ENCODE peak calls at places on chromosomes 13 and 19, in seven cellular contexts. G is GM23338; S is CD8-positive, alpha-beta T cell; W is fibroblast of mammary gland; C is psoas muscle; O is neural crest cell; Q is tibial artery. V is an unnamed sample.

GRCh38 chr13:79149210-79149609 is 256.8 kb downstream of the RBM26 start:
- DNase-seq in W (no peak), S (no peak), O (no peak), C (no peak), Q (no peak), G (no peak), V (no peak)

GRCh38 chr13:102234618-102235017 is 167.2 kb downstream of the FGF14 start:
- DNase-seq in S (no peak), W (peak), O (no peak), Q (no peak), C (no peak), G (no peak), V (no peak)

GRCh38 chr19:47427241-47428176 is 8.2 kb upstream of the MEIS3 start:
- DNase-seq in O (peak), W (peak), G (peak), Q (no peak), C (no peak), S (peak), V (peak)

GRCh38 chr19:58330458-58330857 is 3.7 kb downstream of the ZSCAN22 start:
- DNase-seq in C (no peak), W (peak), Q (no peak), O (no peak), S (no peak), G (peak), V (no peak)

GRCh38 chr13:36346222-36347083 is at the start of gene SPART:
- DNase-seq in G (peak), O (peak), C (peak), S (peak), Q (peak), W (peak), V (peak)

GRCh38 chr19:1130801-1131717 is 27.3 kb downstream of the GPX4 start:
- DNase-seq in O (no peak), Q (peak), C (no peak), G (no peak), S (peak), W (no peak), V (no peak)

GRCh38 chr13:65368832-65369231 is 1861.3 kb downstream of the PCDH9 start:
- DNase-seq in C (no peak), S (no peak), O (no peak), W (no peak), Q (no peak), G (no peak), V (no peak)

GRCh38 chr19:58328999-58329398 is 2.2 kb downstream of the ZSCAN22 start:
- DNase-seq in O (peak), C (no peak), W (no peak), Q (no peak), G (peak), S (no peak), V (no peak)

GRCh38 chr19:35046461-35046860 is 4.9 kb downstream of the HPN start:
- DNase-seq in C (no peak), O (no peak), S (no peak), W (no peak), Q (no peak), G (no peak), V (no peak)

GRCh38 chr13:46031581-46032263 is 20.8 kb downstream of the ZC3H13 start:
- DNase-seq in W (peak), C (no peak), G (no peak), Q (no peak), S (no peak), O (no peak), V (no peak)

GRCh38 chr19:3506384-3507340 is 551 bp downstream of the FZR1 start:
- DNase-seq in S (no peak), W (no peak), Q (peak), C (peak), G (peak), O (no peak), V (no peak)

GRCh38 chr13:98813993-98814392 is 61.5 kb upstream of the SLC15A1 start:
- DNase-seq in G (no peak), C (no peak), O (no peak), Q (no peak), S (no peak), W (peak), V (no peak)

GRCh38 chr13:92806215-92806614 is 420.4 kb upstream of the GPC6 start:
- DNase-seq in W (peak), S (no peak), G (no peak), Q (no peak), O (no peak), C (no peak), V (no peak)

GRCh38 chr13:83798731-83799130 is 83.5 kb downstream of the SLITRK1 start:
- DNase-seq in Q (no peak), C (no peak), G (no peak), W (peak), S (no peak), O (no peak), V (no peak)

GRCh38 chr13:113647351-113648217 is 10.4 kb downstream of the ATP4B start:
- DNase-seq in Q (peak), S (no peak), W (peak), G (no peak), O (no peak), C (peak), V (peak)

GRCh38 chr13:48163066-48163465 is 68.2 kb upstream of the MED4 start:
- DNase-seq in O (no peak), G (no peak), W (no peak), Q (no peak), S (no peak), C (no peak), V (no peak)

GRCh38 chr13:38814331-38814730 is 127.5 kb downstream of the FREM2 start:
- DNase-seq in O (no peak), Q (no peak), S (no peak), W (no peak), G (no peak), C (no peak), V (no peak)

GRCh38 chr19:38114651-38115050 is 109.4 kb downstream of the DPF1 start:
- DNase-seq in Q (no peak), G (no peak), O (no peak), S (no peak), W (no peak), C (no peak), V (no peak)

GRCh38 chr19:29807870-29808405 is 3.9 kb upstream of the CCNE1 start:
- DNase-seq in Q (no peak), S (no peak), W (no peak), C (peak), O (no peak), G (no peak), V (no peak)

GRCh38 chr19:18225702-18226468 is at the start of gene PDE4C:
- DNase-seq in W (no peak), G (peak), O (no peak), C (peak), Q (no peak), S (no peak), V (no peak)

GRCh38 chr13:43072394-43072793 is 49.0 kb downstream of the DNAJC15 start:
- DNase-seq in S (no peak), O (no peak), Q (peak), W (peak), C (peak), G (peak), V (no peak)

GRCh38 chr13:75792526-75793187 is 156.5 kb downstream of the LMO7 start:
- DNase-seq in Q (no peak), O (no peak), C (no peak), W (no peak), G (no peak), S (no peak), V (no peak)

GRCh38 chr19:7685546-7686445 is 5.2 kb downstream of the TRAPPC5 start:
- DNase-seq in G (no peak), S (no peak), Q (no peak), O (peak), W (no peak), C (no peak), V (no peak)

GRCh38 chr13:99380921-99381645 is 73.9 kb upstream of the GPR183 start:
- DNase-seq in C (no peak), O (no peak), Q (no peak), G (no peak), W (no peak), S (peak), V (no peak)

GRCh38 chr13:98089246-98089645 is 53.6 kb upstream of the FARP1 start:
- DNase-seq in C (no peak), W (peak), Q (no peak), G (no peak), S (no peak), O (no peak), V (no peak)

GRCh38 chr13:20713014-20713376 is 9.5 kb downstream of the IL17D start:
- DNase-seq in S (no peak), W (no peak), O (no peak), G (peak), C (no peak), Q (no peak), V (no peak)

GRCh38 chr13:72458701-72459100 is 268.7 kb downstream of the MZT1 start:
- DNase-seq in W (peak), C (no peak), G (peak), O (no peak), S (no peak), Q (no peak), V (no peak)

GRCh38 chr19:28966737-28967401 is 246.1 kb downstream of the UQCRFS1 start:
- DNase-seq in Q (no peak), W (no peak), G (no peak), S (no peak), C (no peak), O (no peak), V (no peak)

GRCh38 chr13:99977334-99977911 is 4.2 kb upstream of the ZIC2 start:
- DNase-seq in O (no peak), Q (no peak), C (no peak), S (no peak), W (no peak), G (no peak), V (no peak)

GRCh38 chr13:66532146-66532545 is 698.0 kb downstream of the PCDH9 start:
- DNase-seq in S (no peak), C (no peak), G (no peak), O (no peak), Q (no peak), W (peak), V (no peak)

GRCh38 chr19:30688696-30689095 is 316.5 kb downstream of the ZNF536 start:
- DNase-seq in C (no peak), W (no peak), G (no peak), S (no peak), Q (no peak), O (no peak), V (no peak)

GRCh38 chr13:42333613-42334328 is 61.8 kb downstream of the AKAP11 start:
- DNase-seq in S (no peak), G (peak), C (no peak), O (no peak), W (peak), Q (no peak), V (no peak)

GRCh38 chr19:51691122-51692064 is 1.7 kb upstream of the SPACA6 start:
- DNase-seq in O (no peak), S (no peak), W (peak), Q (no peak), G (peak), C (no peak), V (no peak)

GRCh38 chr19:34273121-34273845 is 18.9 kb downstream of the GARRE1 start:
- DNase-seq in O (no peak), S (no peak), G (no peak), C (no peak), W (no peak), Q (no peak), V (no peak)

GRCh38 chr19:17784201-17785008 is 10.5 kb upstream of the B3GNT3 start:
- DNase-seq in O (peak), Q (peak), W (peak), S (peak), G (peak), C (no peak), V (peak)

GRCh38 chr13:75537401-75538365 is at the start of gene COMMD6:
- DNase-seq in G (peak), C (peak), Q (peak), S (peak), O (peak), W (peak), V (peak)

DNA sequence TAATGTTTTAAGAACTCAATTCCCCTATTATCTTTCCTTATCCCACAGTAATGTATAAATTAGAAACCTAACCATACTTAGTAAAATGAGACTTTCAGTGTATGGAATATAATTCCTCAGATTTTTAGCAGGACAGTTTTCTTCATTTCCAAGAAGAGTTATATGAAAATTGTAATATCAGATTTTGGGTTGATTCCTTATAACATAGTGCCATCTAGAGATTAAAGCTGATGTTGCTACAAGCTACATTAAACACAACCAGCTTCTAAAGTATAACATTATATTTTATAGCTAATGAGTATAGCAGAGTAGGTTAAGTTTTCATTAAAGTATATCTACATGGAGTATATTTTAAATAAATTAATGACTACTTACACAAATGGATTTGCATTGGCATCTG is 99.7 kb upstream of the MIR17HG start:
- DNase-seq in Q (no peak), O (no peak), G (peak), W (peak), C (no peak), S (no peak), V (no peak)
- TF ChIP-seq CTCF in Q (no peak), O (peak), G (peak), W (no peak), C (peak), S (no peak), V (no peak)

GRCh38 chr19:50266041-50266440 is 62.6 kb downstream of the MYH14 start:
- DNase-seq in W (no peak), G (no peak), O (no peak), S (no peak), Q (no peak), C (no peak), V (no peak)

GRCh38 chr19:50266896-50267295 is 62.3 kb downstream of the KCNC3 start:
- DNase-seq in C (no peak), W (no peak), G (peak), Q (no peak), O (no peak), S (no peak), V (no peak)

GRCh38 chr19:50263176-50263575 is 59.8 kb downstream of the MYH14 start:
- DNase-seq in O (no peak), Q (no peak), C (no peak), G (no peak), W (no peak), S (no peak), V (no peak)

GRCh38 chr19:50261446-50261970 is 58.1 kb downstream of the MYH14 start:
- DNase-seq in O (no peak), Q (no peak), G (no peak), S (no peak), C (no peak), W (no peak), V (no peak)

GRCh38 chr19:50264483-50265186 is 61.2 kb downstream of the MYH14 start:
- DNase-seq in G (peak), C (no peak), Q (no peak), S (no peak), W (peak), O (no peak), V (no peak)
- TF ChIP-seq CTCF in G (no peak), C (no peak), Q (no peak), S (no peak), W (no peak), O (no peak), V (no peak)

DNA sequence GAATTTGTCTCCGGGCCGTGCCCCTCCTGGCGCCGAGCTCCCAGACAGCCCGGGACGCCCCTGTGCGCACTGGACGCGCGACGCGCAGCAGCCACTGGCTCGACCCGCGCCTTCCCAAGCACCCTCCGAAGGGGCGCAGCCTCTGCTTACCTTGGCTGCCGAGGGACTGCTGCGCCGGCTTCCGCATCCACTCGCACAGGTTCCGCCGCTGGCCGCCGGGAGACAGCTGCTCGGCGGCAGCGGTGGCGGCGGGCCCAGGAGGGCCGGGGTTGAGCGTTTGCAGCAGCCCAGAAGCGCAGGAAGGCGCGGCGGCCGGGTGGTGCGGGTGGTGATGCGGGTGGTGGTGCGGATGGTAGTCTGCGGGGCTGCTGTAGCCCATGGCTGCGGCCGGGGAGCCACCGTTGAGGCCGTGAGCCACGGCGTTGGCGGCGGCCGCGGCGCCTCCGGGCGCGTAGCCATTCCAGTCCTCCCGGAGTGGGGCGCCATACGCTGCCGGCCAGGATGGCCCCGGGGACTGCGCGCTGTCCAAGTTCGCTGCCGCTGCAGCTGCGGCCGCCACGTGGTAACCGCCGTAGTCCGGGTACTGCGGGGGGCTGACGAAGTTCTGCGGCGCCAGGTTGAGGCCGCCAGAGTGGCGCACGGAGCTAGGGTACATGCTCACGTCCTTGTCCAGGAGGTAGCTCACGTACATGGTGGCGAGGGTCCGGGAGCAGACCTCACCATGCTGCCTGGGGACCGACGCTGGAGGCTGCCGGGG is 621 bp downstream of the CDX2 start:
- DNase-seq in G (peak), S (no peak), O (no peak), W (no peak), C (no peak), Q (no peak), V (no peak)
- TF ChIP-seq CTCF in G (no peak), S (no peak), O (no peak), W (no peak), C (no peak), Q (no peak), V (no peak)

GRCh38 chr13:77503398-77503797 is 32.1 kb upstream of the SCEL start:
- DNase-seq in G (no peak), O (no peak), Q (no peak), W (no peak), S (no peak), C (no peak), V (no peak)

GRCh38 chr13:77509221-77509620 is 26.3 kb upstream of the SCEL start:
- DNase-seq in C (no peak), W (peak), S (no peak), Q (no peak), G (no peak), O (no peak), V (no peak)

GRCh38 chr13:77507931-77508776 is 27.4 kb upstream of the SCEL start:
- DNase-seq in S (no peak), Q (no peak), W (peak), G (no peak), C (no peak), O (no peak), V (no peak)

GRCh38 chr13:77510156-77510555 is 25.4 kb upstream of the SCEL start:
- DNase-seq in S (no peak), C (no peak), O (no peak), W (no peak), Q (no peak), G (no peak), V (no peak)

GRCh38 chr13:77506874-77507273 is 28.6 kb upstream of the SCEL start:
- DNase-seq in O (no peak), Q (no peak), G (no peak), S (no peak), W (peak), C (no peak), V (no peak)
- TF ChIP-seq CTCF in O (peak), Q (no peak), G (peak), S (no peak), W (peak), C (peak), V (peak)

GRCh38 chr19:49915271-49915670 is 13.7 kb upstream of the ATF5 start:
- DNase-seq in S (no peak), G (no peak), Q (no peak), C (no peak), O (no peak), W (no peak), V (no peak)
- TF ChIP-seq CTCF in S (no peak), G (peak), Q (no peak), C (no peak), O (no peak), W (no peak), V (no peak)

DNA sequence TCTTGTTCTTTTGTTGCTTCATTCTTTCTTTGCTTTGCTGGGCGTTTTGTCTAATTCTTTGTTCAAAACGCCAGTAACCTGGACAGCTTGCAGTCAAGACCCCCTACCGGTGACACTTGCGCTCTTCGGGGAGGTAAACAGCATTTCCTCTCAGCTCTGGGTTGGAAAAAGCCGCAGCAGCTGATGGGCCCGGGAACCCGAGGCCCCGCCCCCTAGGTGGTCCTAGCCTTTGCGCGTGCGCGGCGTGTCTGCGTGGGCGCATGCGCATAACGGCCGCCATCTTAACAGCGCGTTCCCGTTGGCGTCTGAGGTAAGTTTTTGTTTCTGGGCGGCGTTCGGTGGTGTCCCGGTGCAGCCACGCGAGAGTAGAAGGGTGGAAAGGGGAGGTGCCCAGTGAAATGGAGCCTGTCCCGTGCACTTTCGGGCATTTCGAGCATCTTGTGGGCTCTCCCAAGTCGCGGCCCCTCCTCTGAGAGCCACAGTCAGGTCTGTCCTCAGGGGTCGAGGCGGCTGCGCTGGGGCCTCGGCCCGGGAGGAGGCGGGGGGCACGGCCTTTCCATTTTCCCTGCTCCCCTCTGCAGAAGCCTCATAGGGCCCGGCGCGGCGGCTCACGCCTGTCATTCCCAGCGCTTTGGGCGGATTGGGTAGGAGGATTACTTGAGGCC is at the start of gene ZNF559:
- DNase-seq in C (peak), G (peak), O (peak), Q (peak), S (peak), W (peak), V (peak)
- TF ChIP-seq CTCF in C (no peak), G (peak), O (peak), Q (no peak), S (peak), W (peak), V (no peak)

V was measured in breast epithelium.